ENCODE peak calls at places on chromosomes 5 and 9, in five cellular contexts. U is OCI-LY7; E is activated CD4-positive, alpha-beta T cell treated with anti-CD3 and anti-CD28 coated beads, Interleukin-2, amount 50 U/mL, for 1 hour; W is RPMI7951; L is Ammon's horn. S is an unnamed sample.

GRCh38 chr5:14258840-14259239 is 115.7 kb downstream of the TRIO start:
- DNase-seq in U (no peak), E (no peak), W (no peak), L (no peak), S (no peak)

GRCh38 chr5:130111723-130112122 is 207.5 kb downstream of the CHSY3 start:
- DNase-seq in U (no peak), E (no peak), W (no peak), L (no peak), S (no peak)

GRCh38 chr5:1974501-1975405 is 92.0 kb upstream of the IRX4 start:
- DNase-seq in U (no peak), E (no peak), W (no peak), L (no peak), S (no peak)

GRCh38 chr9:97076238-97076637 is 37.3 kb upstream of the CTSV start:
- DNase-seq in U (no peak), E (no peak), W (no peak), L (no peak), S (no peak)

GRCh38 chr9:104868687-104869404 is 59.1 kb downstream of the ABCA1 start:
- DNase-seq in U (peak; percentile 73), E (no peak), W (peak; percentile 93), L (peak; percentile 78), S (peak; percentile 63)

GRCh38 chr9:70060883-70061507 is 17.3 kb downstream of the MAMDC2 start:
- DNase-seq in U (peak; percentile 52), E (no peak), W (no peak), L (no peak), S (no peak)

GRCh38 chr9:132006657-132007370 is 72.9 kb downstream of the MED27 start:
- DNase-seq in U (no peak), E (no peak), W (peak; percentile 39), L (peak; percentile 15), S (no peak)

GRCh38 chr5:63011158-63011557 is 432.5 kb downstream of the LRRC70 start:
- DNase-seq in U (no peak), E (no peak), W (no peak), L (no peak), S (no peak)

GRCh38 chr5:180070726-180071417 is 687 bp downstream of the RNF130 start:
- DNase-seq in U (no peak), E (no peak), W (peak; percentile 51), L (peak; percentile 72), S (no peak)

S was measured in left lobe of liver.